ENCODE peak calls at places on chromosomes 3 and 15, in eight cellular contexts. X, P, G, F, A, Z, L and J are unnamed samples.

GRCh38 chr3:126005951-126006350 is 37.0 kb downstream of the ROPN1B start:
- DNase-seq in A (peak), P (no peak), Z (no peak), G (peak), X (peak), F (no peak), L (no peak), J (no peak)

GRCh38 chr3:18007980-18008379 is 265.5 kb upstream of the TBC1D5 start:
- DNase-seq in A (peak), L (no peak), F (no peak), P (no peak), X (no peak), Z (no peak), G (no peak), J (no peak)

GRCh38 chr15:88894819-88895767 is at the start of gene HAPLN3:
- DNase-seq in G (peak), Z (peak), L (no peak), F (peak), A (peak), X (peak), P (peak), J (no peak)

GRCh38 chr3:197753263-197753662 is 3.6 kb downstream of the FYTTD1 start:
- DNase-seq in P (no peak), X (no peak), G (peak), L (no peak), A (peak), F (no peak), Z (no peak), J (no peak)

GRCh38 chr3:191391873-191392808 is 61.8 kb upstream of the UTS2B start:
- DNase-seq in X (no peak), Z (no peak), G (no peak), A (no peak), P (no peak), F (no peak), L (no peak), J (no peak)

GRCh38 chr3:85939026-85939616 is 980.3 kb downstream of the CADM2 start:
- DNase-seq in A (no peak), P (no peak), Z (no peak), L (no peak), F (no peak), G (no peak), X (no peak), J (no peak)

GRCh38 chr15:47427463-47427862 is 289.8 kb upstream of the SEMA6D start:
- DNase-seq in F (no peak), A (no peak), X (no peak), G (no peak), L (no peak), P (no peak), Z (no peak), J (no peak)

GRCh38 chr15:69644876-69645275 is 192.3 kb downstream of the RPLP1 start:
- DNase-seq in G (no peak), F (no peak), A (no peak), P (no peak), L (no peak), X (no peak), Z (no peak), J (no peak)

GRCh38 chr3:20344400-20344959 is 158.5 kb upstream of the SGO1 start:
- DNase-seq in G (no peak), F (no peak), L (no peak), A (no peak), Z (no peak), P (no peak), X (no peak), J (no peak)

GRCh38 chr15:33358303-33358702 is 47.5 kb downstream of the RYR3 start:
- DNase-seq in L (no peak), P (no peak), Z (no peak), X (no peak), A (no peak), G (no peak), F (peak), J (no peak)

GRCh38 chr15:35751421-35752133 is 205.6 kb upstream of the DPH6 start:
- DNase-seq in X (peak), P (peak), Z (peak), G (peak), L (peak), A (peak), F (peak), J (peak)

GRCh38 chr3:124424396-124424795 is 305.9 kb upstream of the UMPS start:
- DNase-seq in F (no peak), L (no peak), P (no peak), A (no peak), X (no peak), Z (no peak), G (no peak), J (no peak)

GRCh38 chr15:95290376-95290973 is 1040.0 kb upstream of the NR2F2 start:
- DNase-seq in Z (no peak), A (no peak), P (no peak), L (no peak), F (peak), X (no peak), G (no peak), J (no peak)

GRCh38 chr3:16741103-16741758 is 136.0 kb upstream of the DAZL start:
- DNase-seq in G (peak), A (peak), P (no peak), L (no peak), Z (no peak), F (no peak), X (no peak), J (no peak)

GRCh38 chr3:8153778-8154177 is 347.8 kb upstream of the LMCD1 start:
- DNase-seq in A (no peak), G (no peak), L (no peak), P (no peak), X (no peak), F (no peak), Z (no peak), J (no peak)

GRCh38 chr15:39332846-39333245 is 248.0 kb upstream of the THBS1 start:
- DNase-seq in A (no peak), F (no peak), Z (no peak), L (no peak), G (no peak), X (no peak), P (no peak), J (no peak)

GRCh38 chr3:146682176-146682575 is 77.0 kb upstream of the PLSCR5 start:
- DNase-seq in L (no peak), G (no peak), Z (no peak), A (peak), X (no peak), P (no peak), F (no peak), J (no peak)

GRCh38 chr15:94119923-94120775 is 111.2 kb upstream of the MCTP2 start:
- DNase-seq in F (peak), G (peak), L (peak), Z (peak), P (peak), A (peak), X (peak), J (peak)

GRCh38 chr15:96093063-96093462 is 237.4 kb upstream of the NR2F2 start:
- DNase-seq in F (no peak), Z (no peak), G (peak), P (no peak), L (no peak), A (peak), X (no peak), J (no peak)

GRCh38 chr3:33392703-33393125 is 47.5 kb downstream of the UBP1 start:
- DNase-seq in Z (no peak), A (peak), G (peak), X (no peak), F (no peak), P (no peak), L (no peak), J (no peak)

GRCh38 chr15:89150286-89150685 is 62.0 kb downstream of the ABHD2 start:
- DNase-seq in X (no peak), G (no peak), A (no peak), L (no peak), F (no peak), P (no peak), Z (no peak), J (no peak)

GRCh38 chr15:78979456-78980320 is 34.8 kb upstream of the CTSH start:
- DNase-seq in Z (peak), F (peak), P (no peak), A (peak), X (peak), L (peak), G (peak), J (peak)

GRCh38 chr3:89107461-89108035 is at the start of gene EPHA3:
- DNase-seq in X (peak), Z (peak), F (peak), P (no peak), L (peak), G (peak), A (peak), J (peak)

GRCh38 chr15:87955284-87955909 is 301.1 kb downstream of the NTRK3 start:
- DNase-seq in A (no peak), Z (no peak), X (no peak), P (no peak), F (no peak), G (no peak), L (no peak), J (no peak)

GRCh38 chr3:125310623-125311076 is 64.5 kb downstream of the ZNF148 start:
- DNase-seq in A (no peak), F (no peak), G (no peak), L (no peak), Z (no peak), P (peak), X (no peak), J (no peak)

GRCh38 chr3:3027976-3028567 is 82.1 kb downstream of the IL5RA start:
- DNase-seq in F (no peak), L (no peak), Z (no peak), G (no peak), X (no peak), A (no peak), P (no peak), J (no peak)

GRCh38 chr15:38612159-38612863 is 47.7 kb upstream of the RASGRP1 start:
- DNase-seq in G (no peak), F (no peak), P (no peak), A (no peak), L (no peak), X (no peak), Z (no peak), J (no peak)

GRCh38 chr15:84881520-84881830 is 3.0 kb upstream of the SLC28A1 start:
- DNase-seq in G (no peak), A (no peak), F (no peak), L (no peak), X (no peak), P (no peak), Z (no peak), J (no peak)

GRCh38 chr15:56074866-56075265 is 81.5 kb upstream of the NEDD4 start:
- DNase-seq in X (no peak), L (no peak), A (no peak), G (no peak), Z (no peak), P (no peak), F (peak), J (no peak)

GRCh38 chr3:72379500-72380187 is 468.6 kb downstream of the SHQ1 start:
- DNase-seq in A (peak), L (no peak), P (no peak), G (no peak), X (no peak), F (peak), Z (no peak), J (no peak)

DNA sequence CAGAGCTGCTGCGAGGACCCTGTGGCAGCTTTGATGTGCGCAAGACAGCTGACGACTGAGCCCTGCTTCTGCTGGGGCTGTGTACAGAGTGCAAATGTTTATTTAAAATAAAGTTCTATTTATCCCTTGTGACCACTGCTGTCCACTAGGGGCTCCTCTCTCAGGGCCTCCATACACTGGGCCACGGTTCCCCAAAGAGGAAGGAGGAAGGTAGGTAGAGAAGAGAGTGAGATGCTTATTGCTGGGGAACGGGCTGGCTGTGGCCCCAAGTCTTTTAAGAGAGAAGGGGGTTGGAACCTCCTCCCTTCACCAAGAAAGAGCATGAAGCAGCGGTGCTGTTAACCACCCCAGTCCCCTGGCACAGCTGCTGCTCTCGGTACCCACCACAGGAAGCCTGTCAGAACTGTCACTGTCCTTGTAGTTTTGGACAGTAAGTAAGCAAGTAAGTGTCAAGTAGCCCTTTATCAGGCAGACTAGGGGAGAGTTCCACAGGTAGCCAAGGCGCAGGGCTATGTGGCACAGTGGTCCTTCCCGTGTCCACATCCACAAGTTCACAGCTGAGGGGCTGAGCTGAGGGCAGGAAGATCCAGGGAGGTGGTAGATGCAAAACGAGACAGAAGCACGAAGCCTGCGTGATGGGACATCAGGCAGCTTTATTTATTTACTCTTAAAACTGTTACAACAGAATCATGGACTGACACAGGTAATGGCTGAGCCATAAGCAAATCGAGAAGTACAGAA is 47.3 kb downstream of the DHX30 start:
- DNase-seq in Z (peak), F (peak), P (no peak), L (no peak), X (no peak), G (peak), A (peak), J (no peak)
- H3K27ac ChIP-seq in Z (no peak), F (peak), P (no peak), L (no peak), X (peak), G (no peak), A (no peak), J (no peak)

DNA sequence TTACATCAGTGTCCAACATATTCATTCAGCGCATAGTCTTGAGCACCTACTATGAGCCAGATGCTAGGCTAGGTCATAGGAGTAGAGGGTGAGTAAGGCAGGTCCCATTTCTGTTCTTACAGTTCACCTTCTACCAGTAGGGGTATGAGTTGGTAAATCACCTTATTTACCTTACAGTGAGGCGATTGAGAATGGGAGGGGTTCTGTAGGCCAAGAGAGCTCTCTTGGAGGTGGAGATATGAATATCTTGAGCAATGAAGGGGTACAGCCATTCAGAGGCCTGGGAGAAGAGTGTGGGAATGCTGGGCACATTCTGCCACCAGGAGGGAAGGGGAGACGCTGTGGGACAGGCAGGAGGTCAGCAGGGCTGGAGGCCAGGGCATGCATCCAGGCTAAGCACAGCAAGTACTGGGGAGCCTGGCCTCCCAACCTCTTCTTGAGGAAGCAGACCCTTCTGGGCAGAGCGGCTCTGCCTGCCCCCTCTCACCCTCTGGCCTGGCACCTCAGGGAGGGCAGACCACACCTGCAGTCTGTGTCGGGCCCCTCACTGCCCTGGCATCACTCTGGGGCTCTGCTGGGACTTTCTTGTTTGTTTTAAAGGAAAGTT is 123.4 kb downstream of the EEFSEC start:
- DNase-seq in A (no peak), F (no peak), L (no peak), P (no peak), Z (no peak), G (no peak), X (no peak), J (no peak)
- H3K27ac ChIP-seq in A (no peak), F (no peak), L (no peak), P (no peak), Z (no peak), G (no peak), X (no peak), J (no peak)

GRCh38 chr3:165359005-165359404 is 162.8 kb upstream of the SLITRK3 start:
- DNase-seq in A (no peak), X (no peak), L (no peak), G (no peak), Z (no peak), F (no peak), P (no peak), J (no peak)
- H3K27ac ChIP-seq in A (no peak), X (no peak), L (no peak), G (no peak), Z (no peak), F (no peak), P (no peak), J (no peak)

GRCh38 chr15:101192081-101192480 is 59.8 kb downstream of the CHSY1 start:
- DNase-seq in F (no peak), L (no peak), P (no peak), G (no peak), A (no peak), X (no peak), Z (no peak), J (no peak)

GRCh38 chr15:101194246-101195138 is 57.4 kb downstream of the CHSY1 start:
- DNase-seq in X (no peak), Z (no peak), P (no peak), A (peak), F (no peak), L (no peak), G (no peak), J (no peak)

GRCh38 chr15:101191242-101191641 is 60.6 kb downstream of the CHSY1 start:
- DNase-seq in L (no peak), F (no peak), X (no peak), A (peak), G (no peak), P (no peak), Z (no peak), J (no peak)

GRCh38 chr15:101193781-101194180 is 58.1 kb downstream of the CHSY1 start:
- DNase-seq in Z (no peak), P (no peak), A (peak), F (no peak), X (no peak), L (no peak), G (no peak), J (no peak)

DNA sequence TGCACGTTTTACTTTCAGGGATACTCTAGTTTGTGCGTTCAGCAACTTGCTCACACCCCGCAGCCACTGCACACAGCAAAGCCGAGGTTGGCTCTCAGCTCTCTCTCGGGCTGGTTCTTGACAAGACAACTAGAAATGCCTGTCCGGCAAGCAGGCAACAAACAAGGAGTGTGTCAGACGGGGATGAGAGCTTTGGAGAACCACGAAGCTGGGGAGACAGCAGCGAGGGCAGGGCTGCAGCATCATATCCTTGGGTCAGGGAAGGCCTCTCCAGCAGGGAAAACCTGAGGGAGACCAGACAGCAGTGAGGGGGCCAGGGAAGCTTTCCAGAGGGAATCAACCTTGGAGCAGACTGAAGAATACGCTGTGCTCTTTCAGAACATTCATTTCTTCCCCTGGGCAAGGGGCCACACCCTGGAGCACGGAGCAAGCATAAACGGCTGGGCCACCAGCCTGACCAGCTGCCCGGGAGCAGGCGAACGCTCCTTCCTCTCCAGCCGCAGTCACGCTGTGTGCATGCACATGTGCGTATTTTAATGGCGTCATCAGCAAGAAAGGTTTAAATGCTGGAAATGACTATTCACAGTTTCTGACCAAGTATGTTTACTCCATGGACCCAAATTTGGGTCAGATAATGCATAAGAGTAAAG is 58.7 kb downstream of the CHSY1 start:
- DNase-seq in A (peak), X (no peak), P (no peak), L (peak), Z (no peak), F (no peak), G (no peak), J (peak)
- H3K27ac ChIP-seq in A (peak), X (peak), P (no peak), L (peak), Z (peak), F (no peak), G (no peak), J (peak)

DNA sequence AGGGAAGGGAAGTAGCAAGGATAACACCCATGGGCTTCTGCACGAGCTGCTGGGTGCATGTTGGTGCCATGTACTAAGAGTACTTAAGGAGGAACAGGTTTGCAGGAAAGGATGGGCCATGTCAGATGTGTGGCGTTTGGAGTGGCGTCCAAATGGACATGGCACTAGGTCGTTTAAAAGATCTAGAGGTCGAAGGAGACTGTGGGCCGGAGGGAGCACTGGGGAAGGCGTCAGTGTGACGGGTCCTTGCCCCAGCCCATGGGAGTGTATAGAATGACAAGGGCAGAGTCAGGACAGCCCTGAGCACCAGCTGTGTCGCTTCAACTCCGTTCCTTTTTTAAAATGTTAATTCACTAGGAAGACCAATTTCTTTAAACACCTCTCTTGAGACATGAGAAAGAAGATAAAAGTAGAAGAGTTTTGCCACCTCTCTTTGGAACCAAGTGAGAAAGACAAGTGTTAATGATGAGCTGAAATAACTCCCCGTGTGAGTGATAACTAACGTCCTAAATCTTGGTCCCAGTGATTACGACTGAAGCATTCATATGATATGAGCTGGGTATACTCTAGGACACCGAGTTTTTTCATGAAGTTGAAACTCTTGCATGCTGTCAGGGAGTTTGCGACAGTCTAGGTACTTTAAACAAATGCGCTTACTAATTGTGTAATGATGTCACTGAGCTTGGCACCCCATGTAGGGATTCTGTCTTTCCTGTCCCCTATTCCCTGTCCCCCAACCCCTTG is 23.8 kb downstream of the LYSMD4 start:
- DNase-seq in G (no peak), L (no peak), A (no peak), P (no peak), Z (no peak), F (no peak), X (peak), J (no peak)
- H3K27ac ChIP-seq in G (no peak), L (no peak), A (peak), P (no peak), Z (no peak), F (no peak), X (peak), J (no peak)

GRCh38 chr3:132382688-132383194 is 34.6 kb upstream of the DNAJC13 start:
- DNase-seq in Z (no peak), G (no peak), P (no peak), F (no peak), L (no peak), X (peak), A (no peak), J (no peak)
- H3K27ac ChIP-seq in Z (no peak), G (no peak), P (no peak), F (no peak), L (no peak), X (peak), A (no peak), J (no peak)

DNA sequence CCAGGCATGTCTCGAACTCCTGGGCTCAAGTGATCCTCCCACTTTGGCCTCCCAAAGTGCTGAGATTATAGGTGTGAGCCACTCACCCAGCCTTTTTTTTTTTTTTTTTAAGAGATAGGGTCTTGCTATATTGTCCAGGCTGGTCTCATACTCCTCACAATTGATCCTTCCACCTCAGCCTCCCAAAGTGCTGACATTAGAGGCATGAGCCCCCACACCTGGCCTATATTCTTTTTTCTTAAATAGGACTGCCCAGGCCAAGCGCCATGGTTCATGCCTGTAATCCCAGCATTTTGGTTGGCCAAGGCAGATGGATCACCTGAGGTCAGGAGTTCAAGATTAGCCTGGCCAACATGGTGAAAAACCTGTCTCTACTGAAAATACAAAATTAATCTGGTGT is 12.5 kb downstream of the NR1I2 start:
- DNase-seq in X (no peak), P (no peak), F (no peak), Z (no peak), G (no peak), L (no peak), A (no peak), J (no peak)
- H3K27ac ChIP-seq in X (no peak), P (no peak), F (no peak), Z (no peak), G (no peak), L (no peak), A (no peak), J (no peak)